ENCODE peak calls at places on chromosome 11, in five cellular contexts. Y is Right ventricle myocardium superior; B is Calu3; V is nephron progenitor cell; T is stimulated activated CD8-positive, alpha-beta memory T cell treated with anti-CD3 and anti-CD28 coated beads, Interleukin-7, amount 100 ng/mL, for 1 hour. A is an unnamed sample.

GRCh38 chr11:69352715-69353325 is 58.9 kb downstream of the MYEOV start:
- DNase-seq in Y (no peak), T (no peak), V (no peak), B (peak; percentile 54), A (peak; percentile 58)

GRCh38 chr11:109994896-109995295 is 98.3 kb upstream of the ZC3H12C start:
- DNase-seq in T (no peak), Y (no peak), B (no peak), V (no peak), A (no peak)

GRCh38 chr11:69431893-69432738 is 49.3 kb upstream of the LINC01488 start:
- DNase-seq in V (no peak), T (no peak), B (no peak), Y (no peak), A (peak; percentile 80)

GRCh38 chr11:31422703-31423102 is 53.0 kb downstream of the DNAJC24 start:
- DNase-seq in B (no peak), T (no peak), V (no peak), Y (no peak), A (no peak)

GRCh38 chr11:17736921-17737817 is 2.6 kb downstream of the KCNC1 start:
- DNase-seq in T (no peak), V (no peak), Y (peak; percentile 27), B (no peak), A (no peak)

GRCh38 chr11:102794382-102794781 is 3.6 kb downstream of the MMP1 start:
- DNase-seq in V (peak; percentile 6), B (peak; percentile 33), Y (no peak), T (no peak), A (peak; percentile 32)

GRCh38 chr11:105070221-105070789 is 25.2 kb upstream of the CARD16 start:
- DNase-seq in T (no peak), Y (no peak), V (no peak), B (no peak), A (no peak)

GRCh38 chr11:66848671-66849500 is 5.6 kb downstream of the RCE1 start:
- DNase-seq in T (no peak), Y (no peak), B (no peak), V (no peak), A (no peak)

GRCh38 chr11:34495724-34496377 is 17.7 kb downstream of the ELF5 start:
- DNase-seq in Y (no peak), V (no peak), T (no peak), B (peak; percentile 55), A (peak; percentile 30)

GRCh38 chr11:1230456-1231395 is 7.9 kb downstream of the MUC5B start:
- DNase-seq in B (no peak), Y (peak; percentile 30), T (no peak), V (peak; percentile 6), A (no peak)

GRCh38 chr11:11968511-11969280 is 39.7 kb downstream of the DKK3 start:
- DNase-seq in Y (no peak), T (no peak), V (no peak), B (no peak), A (no peak)

GRCh38 chr11:35352107-35352888 is 67.1 kb downstream of the SLC1A2 start:
- DNase-seq in T (no peak), B (no peak), V (no peak), Y (peak; percentile 50), A (no peak)

GRCh38 chr11:44540667-44541066 is 24.8 kb upstream of the CD82 start:
- DNase-seq in T (no peak), Y (no peak), V (no peak), B (no peak), A (no peak)

GRCh38 chr11:32615422-32615821 is 31.8 kb downstream of the EIF3M start:
- DNase-seq in B (no peak), Y (no peak), T (no peak), V (no peak), A (no peak)

GRCh38 chr11:43376594-43376993 is 17.9 kb downstream of the TTC17 start:
- DNase-seq in T (no peak), B (no peak), Y (no peak), V (no peak), A (no peak)

GRCh38 chr11:13126430-13126829 is 117.3 kb downstream of the RASSF10 start:
- DNase-seq in V (no peak), B (no peak), Y (no peak), T (no peak), A (peak; percentile 93)

GRCh38 chr11:122661182-122661945 is 5.8 kb downstream of the UBASH3B start:
- DNase-seq in T (no peak), B (peak; percentile 6), Y (no peak), V (peak; percentile 21), A (no peak)

GRCh38 chr11:1937616-1938342 is 9.4 kb upstream of the MRPL23 start:
- DNase-seq in B (no peak), Y (no peak), T (no peak), V (peak; percentile 7), A (no peak)

GRCh38 chr11:70080763-70081162 is 2.6 kb downstream of the ANO1 start:
- DNase-seq in V (no peak), T (no peak), Y (no peak), B (peak; percentile 62), A (no peak)

GRCh38 chr11:2688381-2689231 is 11.2 kb downstream of the KCNQ1OT1 start:
- DNase-seq in T (no peak), Y (peak; percentile 4), B (no peak), V (no peak), A (no peak)

GRCh38 chr11:77170107-77170506 is 42.1 kb downstream of the MYO7A start:
- DNase-seq in T (no peak), Y (no peak), V (no peak), B (no peak), A (peak; percentile 13)

GRCh38 chr11:108929241-108929640 is 264.4 kb downstream of the DDX10 start:
- DNase-seq in B (no peak), T (no peak), Y (no peak), V (no peak), A (no peak)

GRCh38 chr11:70145025-70145529 is 58.0 kb upstream of the FADD start:
- DNase-seq in V (no peak), B (no peak), T (no peak), Y (no peak), A (no peak)

GRCh38 chr11:100562102-100562501 is 125.0 kb upstream of the ARHGAP42 start:
- DNase-seq in Y (no peak), V (no peak), T (no peak), B (peak; percentile 43), A (no peak)

GRCh38 chr11:10606536-10607208 is 38.2 kb upstream of the LYVE1 start:
- DNase-seq in V (no peak), B (no peak), T (no peak), Y (no peak), A (no peak)

GRCh38 chr11:128417607-128418324 is 169.6 kb downstream of the ETS1 start:
- DNase-seq in B (no peak), V (no peak), Y (no peak), T (no peak), A (no peak)

GRCh38 chr11:127074151-127074761 is 73.7 kb upstream of the KIRREL3 start:
- DNase-seq in B (peak; percentile 60), V (peak; percentile 18), T (no peak), Y (no peak), A (peak; percentile 77)

GRCh38 chr11:12318791-12319733 is 58.3 kb upstream of the PARVA start:
- DNase-seq in Y (no peak), V (no peak), B (no peak), T (no peak), A (peak; percentile 62)

GRCh38 chr11:116648229-116649174 is 124.3 kb downstream of the BUD13 start:
- DNase-seq in V (no peak), B (no peak), Y (no peak), T (no peak), A (no peak)

GRCh38 chr11:36425593-36426206 is 84.4 kb downstream of the TRAF6 start:
- DNase-seq in T (no peak), V (no peak), Y (no peak), B (no peak), A (peak; percentile 28)

GRCh38 chr11:11250470-11250869 is 102.6 kb downstream of the CSNK2A3 start:
- DNase-seq in B (no peak), T (no peak), Y (no peak), V (no peak), A (no peak)

GRCh38 chr11:20754957-20755356 is 85.6 kb downstream of the NELL1 start:
- DNase-seq in T (no peak), Y (no peak), B (no peak), V (no peak), A (no peak)

GRCh38 chr11:76799061-76799804 is 16.1 kb downstream of the TSKU start:
- DNase-seq in Y (peak; percentile 94), V (peak; percentile 92), B (peak; percentile 90), T (peak; percentile 50), A (no peak)

GRCh38 chr11:10807629-10808552 is 835 bp downstream of the EIF4G2 start:
- DNase-seq in V (peak; percentile 56), Y (peak; percentile 82), T (peak; percentile 6), B (peak; percentile 49), A (peak; percentile 68)

GRCh38 chr11:723120-723883 is 17.3 kb downstream of the EPS8L2 start:
- DNase-seq in B (peak; percentile 59), V (no peak), T (peak; percentile 22), Y (no peak), A (peak; percentile 47)

A was measured in SJCRH30.